ENCODE peak calls at places on chromosomes 4 and X, in five cellular contexts. K is suprapubic skin, Q is tibial artery, W is GM12878, U is lower lobe of right lung. A is an unnamed sample. For H3K36me3, the result is how much of the 10 kb centered on the place peaks cover.

GRCh38 chrX:153766098-153766817 is 2.2 kb downstream of the PLXNB3 start:
- DNase-seq in K (peak), Q (no peak), W (no peak), U (peak), A (peak)

GRCh38 chrX:24925430-24925829 is 90.3 kb downstream of the ARX start:
- DNase-seq in K (no peak), Q (no peak), W (no peak), U (no peak), A (no peak)

GRCh38 chrX:65871671-65872311 is 168.1 kb downstream of the VSIG4 start:
- DNase-seq in K (no peak), Q (no peak), W (peak), U (no peak), A (no peak)

GRCh38 chrX:110657073-110657472 is 138.5 kb downstream of the CHRDL1 start:
- DNase-seq in K (no peak), Q (no peak), W (no peak), U (no peak), A (no peak)

GRCh38 chr4:18369561-18369960 is 348.0 kb upstream of the LCORL start:
- DNase-seq in K (no peak), Q (no peak), W (no peak), U (no peak), A (no peak)

GRCh38 chrX:151815461-151815860 is 80.9 kb downstream of the CNGA2 start:
- DNase-seq in K (no peak), Q (no peak), W (no peak), U (no peak), A (no peak)

GRCh38 chrX:119008122-119008744 is 33.8 kb downstream of the LONRF3 start:
- DNase-seq in K (no peak), Q (no peak), W (no peak), U (no peak), A (no peak)

GRCh38 chr4:70182517-70183167 is 12.9 kb upstream of the ODAM start:
- DNase-seq in K (no peak), Q (no peak), W (no peak), U (no peak), A (no peak)

GRCh38 chr4:22454955-22455354 is 60.9 kb downstream of the ADGRA3 start:
- DNase-seq in K (no peak), Q (no peak), W (no peak), U (no peak), A (no peak)

GRCh38 chr4:88144866-88145300 is 13.6 kb downstream of the ABCG2 start:
- DNase-seq in K (no peak), Q (no peak), W (no peak), U (no peak), A (no peak)

GRCh38 chr4:17494258-17494657 is 17.6 kb downstream of the QDPR start:
- DNase-seq in K (no peak), Q (no peak), W (no peak), U (no peak), A (no peak)

GRCh38 chrX:80648023-80648422 is 161.7 kb downstream of the BRWD3 start:
- DNase-seq in K (no peak), Q (no peak), W (no peak), U (no peak), A (no peak)

GRCh38 chr4:37389967-37390580 is 145.5 kb downstream of the NWD2 start:
- DNase-seq in K (no peak), Q (no peak), W (no peak), U (no peak), A (peak)

GRCh38 chr4:101711590-101712255 is 78.8 kb upstream of the BANK1 start:
- DNase-seq in K (no peak), Q (no peak), W (no peak), U (no peak), A (no peak)

GRCh38 chr4:39308576-39308975 is 57.6 kb downstream of the RFC1 start:
- DNase-seq in K (no peak), Q (no peak), W (no peak), U (no peak), A (no peak)

GRCh38 chr4:94757192-94758140 is at the start of gene BMPR1B:
- DNase-seq in K (no peak), Q (peak), W (no peak), U (no peak), A (no peak)

GRCh38 chr4:84965558-84966381 is 720 bp downstream of the WDFY3 start:
- DNase-seq in K (peak), Q (peak), W (no peak), U (peak), A (peak)

GRCh38 chr4:93834371-93835066 is 6.0 kb downstream of the ATOH1 start:
- DNase-seq in K (no peak), Q (no peak), W (no peak), U (no peak), A (no peak)

GRCh38 chr4:101135371-101136010 is 211.8 kb downstream of the PPP3CA start:
- DNase-seq in K (no peak), Q (no peak), W (no peak), U (no peak), A (no peak)

GRCh38 chrX:635428-636192 is 5.0 kb downstream of the SHOX start:
- DNase-seq in K (no peak), Q (no peak), W (no peak), U (no peak), A (no peak)

GRCh38 chrX:39251995-39252394 is 450.7 kb downstream of the MID1IP1 start:
- DNase-seq in K (no peak), Q (no peak), W (no peak), U (no peak), A (no peak)

GRCh38 chr4:75723117-75723801 is 1.1 kb upstream of the USO1 start:
- DNase-seq in K (no peak), Q (no peak), W (no peak), U (no peak), A (no peak)

GRCh38 chr4:170875868-170876267 is 786.1 kb upstream of the AADAT start:
- DNase-seq in K (no peak), Q (no peak), W (no peak), U (no peak), A (no peak)

GRCh38 chrX:107741318-107741813 is 34.2 kb downstream of the TSC22D3 start:
- DNase-seq in K (peak), Q (no peak), W (no peak), U (no peak), A (no peak)

GRCh38 chrX:107448625-107449468 is 605 bp upstream of the FRMPD3 start:
- DNase-seq in K (no peak), Q (no peak), W (no peak), U (no peak), A (no peak)

GRCh38 chrX:119853449-119853848 is 686 bp upstream of the UPF3B start:
- DNase-seq in K (no peak), Q (no peak), W (no peak), U (no peak), A (no peak)

GRCh38 chr4:986428-986948 is 356 bp upstream of the IDUA start:
- DNase-seq in K (no peak), Q (no peak), W (no peak), U (no peak), A (no peak)

GRCh38 chr4:161937596-161937995 is 226.2 kb downstream of the FSTL5 start:
- DNase-seq in K (no peak), Q (no peak), W (no peak), U (no peak), A (no peak)
- H3K27ac ChIP-seq in K (no peak), Q (no peak), W (no peak), U (no peak), A (no peak)

GRCh38 chr4:5754529-5754881 is 43.5 kb downstream of the EVC start:
- DNase-seq in K (no peak), Q (no peak), W (no peak), U (no peak), A (no peak)
- H3K36me3 ChIP-seq in K (under half), Q (half or more), W (under half), U (half or more), A (under half)

GRCh38 chrX:148268646-148269045 is 231.8 kb upstream of the AFF2 start:
- DNase-seq in K (no peak), Q (no peak), W (no peak), U (no peak), A (no peak)
- H3K27ac ChIP-seq in K (no peak), Q (no peak), W (no peak), U (no peak), A (no peak)

GRCh38 chr4:7027913-7028312 is 15.3 kb upstream of the TADA2B start:
- DNase-seq in K (no peak), Q (no peak), W (no peak), U (no peak), A (no peak)
- H3K36me3 ChIP-seq in K (half or more), Q (half or more), W (under half), U (half or more), A (under half)